ENCODE peak calls at places on chromosomes 5 and 9, in eight cellular contexts. Z, R, C, H, X, G, O and S are unnamed samples.
A peak's percentile ranks its signal among the peaks of the same experiment; 100 is the strongest.

GRCh38 chr5:74514888-74515551 is 125.5 kb downstream of the ENC1 start:
- DNase-seq in G (no peak), C (no peak), R (no peak), H (no peak), O (no peak), X (no peak), Z (no peak), S (no peak)

GRCh38 chr5:125549322-125549871 is 803.0 kb upstream of the ZNF608 start:
- DNase-seq in O (peak; percentile 16), X (peak; percentile 45), Z (no peak), C (no peak), G (no peak), H (no peak), R (no peak), S (no peak)

GRCh38 chr5:11595045-11595444 is 309.2 kb downstream of the CTNND2 start:
- DNase-seq in X (no peak), C (no peak), H (no peak), G (no peak), O (no peak), Z (no peak), R (peak; percentile 12), S (no peak)

GRCh38 chr5:174765540-174765939 is 41.2 kb downstream of the MSX2 start:
- DNase-seq in G (no peak), X (no peak), H (no peak), Z (no peak), O (no peak), R (no peak), C (no peak), S (no peak)

GRCh38 chr9:80028501-80028900 is 456.7 kb downstream of the TLE4 start:
- DNase-seq in R (no peak), H (no peak), O (no peak), X (peak; percentile 35), Z (no peak), C (no peak), G (no peak), S (no peak)

GRCh38 chr9:126857261-126857960 is 3.0 kb upstream of the ZBTB34 start:
- DNase-seq in G (no peak), H (no peak), R (no peak), Z (no peak), X (no peak), C (no peak), O (no peak), S (no peak)

GRCh38 chr5:146818790-146819189 is 59.8 kb downstream of the PPP2R2B start:
- DNase-seq in O (no peak), R (no peak), C (no peak), X (no peak), G (no peak), H (no peak), Z (no peak), S (no peak)

GRCh38 chr9:113682297-113682771 is 193.8 kb upstream of the ZNF618 start:
- DNase-seq in C (peak; percentile 83), Z (no peak), G (peak; percentile 79), H (peak; percentile 72), X (peak; percentile 68), R (peak; percentile 90), O (peak; percentile 83), S (no peak)

GRCh38 chr5:64790210-64790609 is 21.5 kb downstream of the CWC27 start:
- DNase-seq in O (no peak), R (no peak), Z (no peak), C (no peak), X (peak; percentile 23), G (no peak), H (no peak), S (no peak)

GRCh38 chr5:52893105-52893504 is 96.0 kb upstream of the ITGA2 start:
- DNase-seq in C (no peak), G (no peak), H (no peak), X (peak; percentile 85), Z (no peak), O (no peak), R (no peak), S (no peak)

GRCh38 chr9:107190031-107190935 is 92.8 kb upstream of the RAD23B start:
- DNase-seq in X (peak; percentile 81), H (no peak), Z (no peak), G (no peak), C (no peak), R (peak; percentile 97), O (no peak), S (no peak)

GRCh38 chr9:908806-909205 is 67.3 kb downstream of the DMRT1 start:
- DNase-seq in R (peak; percentile 19), C (no peak), X (no peak), O (no peak), Z (no peak), G (peak; percentile 55), H (no peak), S (no peak)

GRCh38 chr5:7808998-7809397 is 41.9 kb downstream of the CFAP90 start:
- DNase-seq in O (no peak), Z (no peak), X (no peak), R (no peak), G (no peak), H (no peak), C (no peak), S (no peak)

GRCh38 chr5:53944981-53945380 is 365.4 kb downstream of the ARL15 start:
- DNase-seq in X (peak; percentile 53), R (peak; percentile 11), Z (no peak), O (no peak), C (no peak), G (no peak), H (no peak), S (no peak)

GRCh38 chr5:172641359-172642045 is 439 bp downstream of the NEURL1B start:
- DNase-seq in R (no peak), H (no peak), C (no peak), G (peak; percentile 88), X (no peak), O (no peak), Z (no peak), S (peak; percentile 68)

GRCh38 chr5:160692272-160692671 is 159.7 kb downstream of the ATP10B start:
- DNase-seq in Z (no peak), H (no peak), G (no peak), C (no peak), X (no peak), O (no peak), R (no peak), S (no peak)

GRCh38 chr5:123802298-123802951 is 290.4 kb downstream of the CSNK1G3 start:
- DNase-seq in X (no peak), H (no peak), O (no peak), Z (no peak), G (no peak), R (peak; percentile 98), C (no peak), S (no peak)

GRCh38 chr9:119114681-119115080 is 254.6 kb downstream of the BRINP1 start:
- DNase-seq in R (peak; percentile 34), O (no peak), X (no peak), H (no peak), G (peak; percentile 35), Z (no peak), C (no peak), S (no peak)

GRCh38 chr5:112163435-112163834 is 255.6 kb downstream of the EPB41L4A start:
- DNase-seq in X (no peak), R (no peak), G (no peak), H (no peak), Z (no peak), O (no peak), C (no peak), S (no peak)
- H3K36me3 ChIP-seq in X (peaks cover 11% of the 10 kb centered on the region), R (peaks cover 8% of the 10 kb centered on the region), G (peaks cover 18% of the 10 kb centered on the region), H (peaks cover 20% of the 10 kb centered on the region), Z (peaks cover 41% of the 10 kb centered on the region), O (peaks cover 59% of the 10 kb centered on the region), C (peaks cover 46% of the 10 kb centered on the region), S (no peaks in the 10 kb centered on the region)

GRCh38 chr5:162434311-162434710 is 366.7 kb downstream of the GABRG2 start:
- DNase-seq in X (no peak), R (no peak), C (no peak), O (no peak), G (no peak), Z (no peak), H (no peak), S (no peak)

DNA sequence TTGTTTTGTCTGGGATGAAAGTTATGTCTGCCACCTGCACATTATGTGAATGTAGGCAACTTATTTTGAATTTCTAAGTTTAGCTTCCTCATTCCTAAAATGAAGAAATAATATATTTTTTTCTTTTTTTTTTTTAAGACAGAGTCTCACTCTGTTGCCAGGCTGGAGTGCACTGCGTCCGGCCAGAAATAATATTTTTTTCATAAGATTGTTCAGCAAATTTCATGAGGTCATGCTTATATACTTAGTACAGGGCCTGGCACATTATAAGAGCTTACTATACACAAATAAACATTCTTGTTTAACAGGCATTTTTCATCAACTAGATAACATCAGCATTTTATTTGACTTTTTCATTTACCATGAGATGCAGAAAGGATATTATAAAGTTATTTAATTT is 368.5 kb downstream of the GABRG2 start:
- DNase-seq in X (no peak), G (no peak), O (no peak), H (no peak), Z (no peak), C (no peak), R (no peak), S (no peak)
- H3K4me3 ChIP-seq in X (no peak overlapping the region), G (no peak overlapping the region), O (no peak overlapping the region), H (no peak overlapping the region), Z (no peak overlapping the region), C (no peak overlapping the region), R (no peak overlapping the region), S (no peak overlapping the region)

GRCh38 chr9:136419092-136419420 is 8.6 kb downstream of the PMPCA start:
- DNase-seq in X (no peak), Z (no peak), G (no peak), R (no peak), H (no peak), O (no peak), C (no peak), S (no peak)

GRCh38 chr9:136421791-136422190 is 11.3 kb downstream of the PMPCA start:
- DNase-seq in C (no peak), O (no peak), H (no peak), G (no peak), R (no peak), X (no peak), Z (no peak), S (no peak)

GRCh38 chr9:136424750-136425362 is 14.4 kb downstream of the PMPCA start:
- DNase-seq in H (no peak), R (no peak), O (no peak), G (no peak), Z (no peak), C (no peak), X (no peak), S (no peak)

GRCh38 chr9:136423432-136424146 is 13.1 kb downstream of the PMPCA start:
- DNase-seq in G (no peak), H (no peak), R (no peak), O (no peak), Z (no peak), X (no peak), C (no peak), S (no peak)

DNA sequence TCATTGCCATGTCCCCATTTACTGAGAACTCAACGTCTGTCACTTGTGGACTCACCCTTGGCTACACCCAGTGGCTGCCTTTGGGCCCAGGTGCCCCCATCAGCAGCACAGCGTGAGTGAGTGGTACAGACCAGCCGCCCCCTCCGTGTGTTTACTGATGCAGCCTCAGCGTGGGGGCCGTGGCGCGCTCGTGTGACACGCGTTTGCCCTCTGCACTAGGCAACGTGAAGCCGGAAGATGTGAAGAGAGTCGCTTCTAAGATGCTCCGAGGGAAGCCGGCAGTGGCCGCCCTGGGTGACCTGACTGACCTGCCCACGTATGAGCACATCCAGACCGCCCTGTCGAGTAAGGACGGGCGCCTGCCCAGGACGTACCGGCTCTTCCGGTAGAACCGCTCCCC is 12.4 kb downstream of the PMPCA start:
- DNase-seq in X (no peak), Z (no peak), G (no peak), C (no peak), H (no peak), R (no peak), O (no peak), S (no peak)
- H3K36me3 ChIP-seq in X (peaks cover 39% of the 10 kb centered on the region), Z (peaks cover 55% of the 10 kb centered on the region), G (peaks cover 31% of the 10 kb centered on the region), C (peaks cover 45% of the 10 kb centered on the region), H (peaks cover 22% of the 10 kb centered on the region), R (peaks cover 14% of the 10 kb centered on the region), O (peaks cover 95% of the 10 kb centered on the region), S (peaks cover 7% of the 10 kb centered on the region)

GRCh38 chr5:122586351-122586750 is 188.5 kb upstream of the SNX2 start:
- DNase-seq in G (no peak), O (no peak), Z (no peak), R (no peak), X (peak; percentile 64), H (no peak), C (no peak), S (no peak)
- H3K4me3 ChIP-seq in G (no peak overlapping the region), O (no peak overlapping the region), Z (no peak overlapping the region), R (no peak overlapping the region), X (no peak overlapping the region), H (no peak overlapping the region), C (no peak overlapping the region), S (no peak overlapping the region)